ENCODE peak calls at places on chromosomes 4 and X, in seven cellular contexts. Y is thyroid gland, K is RWPE1, M is cardiac fibroblast, I is fibroblast of pulmonary artery, P is HL-60, H is brain microvascular endothelial cell. Z is an unnamed sample.

GRCh38 chr4:134663742-134664141 is 462.2 kb upstream of the PABPC4L start:
- DNase-seq in P (no peak), K (no peak), H (no peak), Y (no peak), M (no peak), I (no peak), Z (no peak)

GRCh38 chrX:153966841-153967535 is 4.6 kb downstream of the HCFC1 start:
- DNase-seq in K (no peak), P (no peak), I (no peak), H (no peak), Y (no peak), M (no peak), Z (no peak)

GRCh38 chr4:52853351-52853750 is 8.8 kb upstream of the RASL11B start:
- DNase-seq in M (peak), Y (no peak), P (no peak), H (no peak), K (peak), I (peak), Z (no peak)

GRCh38 chr4:43224591-43224990 is 332.1 kb downstream of the GRXCR1 start:
- DNase-seq in M (no peak), P (no peak), H (no peak), Y (no peak), I (peak), K (no peak), Z (no peak)

GRCh38 chrX:7514871-7515599 is 327.9 kb upstream of the VCX start:
- DNase-seq in K (no peak), H (peak), P (no peak), M (peak), I (no peak), Y (no peak), Z (no peak)

GRCh38 chrX:101483705-101484104 is 1.6 kb upstream of the ARMCX4 start:
- DNase-seq in I (peak), M (no peak), K (no peak), Y (no peak), H (no peak), P (no peak), Z (no peak)

GRCh38 chrX:153646620-153647373 is at the start of gene DUSP9:
- DNase-seq in P (peak), H (no peak), Y (peak), I (peak), M (peak), K (peak), Z (no peak)

GRCh38 chrX:149829751-149830191 is 48.0 kb downstream of the MAGEA9 start:
- DNase-seq in Y (no peak), P (no peak), M (peak), K (peak), H (peak), I (peak), Z (no peak)

GRCh38 chrX:41827886-41828285 is 95.5 kb downstream of the CASK start:
- DNase-seq in M (peak), I (peak), P (no peak), H (no peak), K (no peak), Y (no peak), Z (no peak)

GRCh38 chrX:48648299-48648698 is 35.3 kb upstream of the WAS start:
- DNase-seq in H (peak), P (no peak), I (peak), K (peak), M (peak), Y (peak), Z (peak)

GRCh38 chrX:120790118-120790517 is 85.5 kb downstream of the CT47B1 start:
- DNase-seq in K (peak), Y (peak), P (peak), I (peak), M (peak), H (peak), Z (peak)

GRCh38 chr4:145890689-145891088 is 47.9 kb downstream of the ZNF827 start:
- DNase-seq in I (no peak), Y (no peak), K (no peak), P (no peak), H (no peak), M (no peak), Z (no peak)

GRCh38 chr4:145887241-145887964 is 51.2 kb downstream of the ZNF827 start:
- DNase-seq in H (peak), Y (peak), K (no peak), P (no peak), I (peak), M (peak), Z (no peak)

GRCh38 chr4:145885666-145886065 is 53.0 kb downstream of the ZNF827 start:
- DNase-seq in Y (no peak), H (no peak), M (no peak), I (no peak), K (no peak), P (no peak), Z (no peak)

GRCh38 chr4:145886871-145887240 is 51.8 kb downstream of the ZNF827 start:
- DNase-seq in I (no peak), H (no peak), M (no peak), K (no peak), P (no peak), Y (peak), Z (no peak)

DNA sequence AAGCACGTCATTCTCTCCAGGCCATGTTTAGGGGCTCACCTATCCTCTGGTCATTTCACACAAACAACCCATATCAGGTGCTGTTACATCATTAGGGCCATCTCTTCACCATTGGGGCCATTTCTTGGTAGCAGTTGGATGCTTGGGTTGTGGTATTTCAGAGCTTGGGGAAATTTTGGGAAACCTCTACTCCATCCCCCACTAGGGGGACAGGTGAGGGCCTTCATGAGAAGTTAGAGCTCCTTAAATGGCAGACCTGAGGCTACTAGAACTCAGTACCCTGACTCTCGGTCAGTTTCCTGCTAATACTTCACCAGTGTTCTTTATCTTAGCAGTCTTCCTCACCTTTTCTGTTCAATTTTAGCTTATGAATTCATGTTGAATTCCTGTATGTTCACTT is 50.2 kb downstream of the ZNF827 start:
- DNase-seq in M (peak), H (no peak), I (no peak), P (no peak), K (no peak), Y (no peak), Z (no peak)
- TF ChIP-seq CTCF in M (peak), H (peak), I (peak), P (no peak), K (no peak), Y (no peak), Z (no peak)

GRCh38 chr4:31538877-31539276 is 818.7 kb downstream of the PCDH7 start:
- DNase-seq in K (no peak), P (no peak), I (no peak), H (no peak), Y (no peak), M (no peak), Z (no peak)
- TF ChIP-seq CTCF in K (no peak), P (no peak), I (no peak), H (no peak), Y (no peak), M (no peak), Z (no peak)

DNA sequence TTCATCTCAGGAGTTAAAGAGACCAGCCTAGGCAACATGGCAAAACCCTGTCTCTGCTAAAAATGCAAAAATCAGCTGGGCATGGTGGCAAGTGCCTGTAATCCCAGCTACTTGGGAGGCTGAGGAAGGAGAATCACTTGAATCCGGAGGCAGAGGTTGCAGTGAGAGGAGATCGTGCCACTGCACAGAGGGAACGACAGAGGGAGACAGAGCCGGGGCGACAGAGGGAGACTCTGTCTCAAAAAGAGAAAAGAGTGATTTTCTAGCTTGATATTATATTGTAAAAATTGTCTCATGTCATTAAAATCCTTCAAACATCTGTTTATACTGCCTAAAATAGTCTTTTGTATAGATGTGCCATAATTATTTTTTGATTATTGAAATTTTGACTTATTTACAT is 225.4 kb upstream of the AGA start:
- DNase-seq in I (no peak), Y (no peak), M (peak), H (no peak), P (no peak), K (no peak), Z (no peak)
- TF ChIP-seq CTCF in I (no peak), Y (no peak), M (peak), H (peak), P (no peak), K (peak), Z (no peak)

GRCh38 chr4:51842554-51843308 is at the start of gene DCUN1D4:
- DNase-seq in I (peak), M (peak), P (peak), K (peak), H (peak), Y (peak), Z (peak)
- TF ChIP-seq CTCF in I (peak), M (peak), P (no peak), K (no peak), H (peak), Y (peak), Z (peak)

DNA sequence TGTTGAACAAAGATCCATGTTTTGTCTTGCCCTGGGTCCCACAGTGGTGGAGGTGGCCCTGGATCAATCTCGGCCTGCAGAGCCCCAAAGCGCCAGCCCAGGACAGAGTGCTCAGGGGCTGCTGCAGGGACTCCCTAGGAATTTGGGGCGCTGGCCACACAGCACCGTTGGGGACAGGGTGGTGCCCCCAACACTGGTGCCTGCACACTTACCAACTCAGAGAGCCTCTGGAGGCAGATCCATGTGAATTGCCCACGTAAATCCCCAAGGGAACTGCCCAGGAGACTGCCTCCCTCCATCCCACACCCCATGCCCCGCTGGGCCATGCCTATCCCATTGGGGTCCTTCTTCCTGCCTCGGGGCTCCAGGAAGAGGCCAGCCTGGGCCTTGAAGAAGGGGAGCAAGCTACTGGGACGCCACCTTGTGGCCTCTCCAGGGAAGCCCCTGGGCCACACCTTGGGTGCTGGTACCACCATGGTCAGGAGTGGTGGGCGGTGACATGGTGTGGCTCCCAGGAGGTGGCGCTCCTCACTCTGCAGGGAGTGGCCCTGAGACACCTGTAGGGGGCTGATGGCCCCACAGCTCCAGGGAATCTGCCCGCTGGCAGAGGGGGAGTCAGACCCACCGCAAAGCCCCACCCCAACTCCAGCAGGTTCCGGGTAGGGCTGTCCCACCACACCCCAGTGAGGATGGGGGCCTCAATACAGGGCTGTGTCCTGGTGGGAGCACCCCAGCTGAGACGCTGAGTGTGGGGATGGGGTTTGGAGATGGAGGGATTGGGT is 22.8 kb downstream of the CFAP99 start:
- DNase-seq in Y (peak), K (peak), P (no peak), H (peak), M (peak), I (peak), Z (peak)
- TF ChIP-seq CTCF in Y (peak), K (peak), P (peak), H (peak), M (peak), I (peak), Z (peak)

GRCh38 chrX:8971116-8971515 is 62.8 kb downstream of the FAM9B start:
- DNase-seq in H (peak), I (peak), Y (no peak), K (peak), M (peak), P (no peak), Z (no peak)
- TF ChIP-seq CTCF in H (no peak), I (peak), Y (no peak), K (peak), M (peak), P (no peak), Z (peak)

DNA sequence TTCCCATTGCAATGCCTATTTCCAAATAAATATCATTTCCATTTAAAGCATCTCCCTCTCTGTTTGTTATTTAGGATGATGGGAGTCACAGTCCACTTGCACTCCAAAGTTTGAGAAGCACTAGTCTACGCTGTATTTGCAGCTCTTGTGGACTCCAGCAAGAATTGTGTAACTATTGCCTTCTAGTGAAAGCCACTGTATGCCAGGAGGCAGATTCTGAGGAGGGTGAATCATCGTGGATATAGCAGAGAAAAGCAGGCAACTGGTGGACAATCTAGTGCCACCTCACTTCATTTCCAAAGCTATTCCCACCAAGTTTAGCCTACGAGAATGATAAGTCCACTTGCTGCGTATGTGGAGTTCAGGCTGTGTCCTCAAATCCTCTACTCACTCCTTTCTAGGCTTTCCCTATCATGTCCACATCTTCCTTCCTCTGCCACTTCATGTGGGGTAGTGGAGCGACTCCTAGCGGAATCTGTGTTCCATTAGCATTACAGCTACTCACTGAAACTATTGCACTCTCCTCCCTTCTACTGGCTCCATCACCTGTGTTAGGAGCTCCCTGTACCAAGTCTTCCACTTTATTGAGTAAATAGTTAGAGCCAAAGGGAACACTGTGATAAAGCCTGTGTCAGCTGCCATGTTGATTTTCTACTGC is 501.8 kb upstream of the GALNT7 start:
- DNase-seq in Y (no peak), H (no peak), I (peak), M (peak), K (no peak), P (no peak), Z (no peak)
- TF ChIP-seq CTCF in Y (no peak), H (no peak), I (no peak), M (no peak), K (no peak), P (no peak), Z (no peak)

GRCh38 chr4:92266521-92266920 is 37.2 kb upstream of the GRID2 start:
- DNase-seq in H (no peak), M (no peak), K (no peak), P (no peak), Y (no peak), I (no peak), Z (no peak)

GRCh38 chr4:92265066-92265465 is 38.7 kb upstream of the GRID2 start:
- DNase-seq in I (peak), Y (no peak), K (no peak), M (no peak), P (no peak), H (no peak), Z (no peak)

GRCh38 chr4:92265798-92266197 is 38.0 kb upstream of the GRID2 start:
- DNase-seq in P (no peak), Y (no peak), M (no peak), I (no peak), K (no peak), H (no peak), Z (no peak)

GRCh38 chr4:92268642-92269041 is 35.1 kb upstream of the GRID2 start:
- DNase-seq in K (no peak), H (no peak), I (no peak), Y (no peak), P (no peak), M (no peak), Z (no peak)

GRCh38 chr4:92270908-92271307 is 32.9 kb upstream of the GRID2 start:
- DNase-seq in K (no peak), H (no peak), M (no peak), Y (no peak), P (no peak), I (peak), Z (no peak)
- TF ChIP-seq CTCF in K (no peak), H (peak), M (no peak), Y (no peak), P (no peak), I (no peak), Z (no peak)